ENCODE peak calls at places on chromosomes 5 and 9, in six cellular contexts. I is fibroblast of lung; W is cardiac fibroblast; Z is right lobe of liver; N is neuronal stem cell; X is CD8-positive, alpha-beta T cell. B is an unnamed sample.

GRCh38 chr9:14133394-14133793 is 180.5 kb downstream of the NFIB start:
- DNase-seq in I (peak), W (no peak), Z (no peak), N (no peak), X (no peak), B (no peak)

GRCh38 chr5:181167814-181168488 is 20.6 kb downstream of the OR2V2 start:
- DNase-seq in I (no peak), W (no peak), Z (no peak), N (no peak), X (no peak), B (no peak)

GRCh38 chr9:33446507-33447403 is 638 bp downstream of the AQP3 start:
- DNase-seq in I (peak), W (peak), Z (peak), N (no peak), X (peak), B (peak)

GRCh38 chr9:85536076-85536475 is 205.7 kb downstream of the AGTPBP1 start:
- DNase-seq in I (peak), W (peak), Z (no peak), N (no peak), X (no peak), B (no peak)

GRCh38 chr9:36218411-36218901 is 27.7 kb downstream of the CLTA start:
- DNase-seq in I (no peak), W (no peak), Z (no peak), N (no peak), X (no peak), B (no peak)

GRCh38 chr5:53219174-53219573 is 109.6 kb upstream of the MOCS2 start:
- DNase-seq in I (no peak), W (no peak), Z (no peak), N (no peak), X (no peak), B (no peak)

GRCh38 chr5:172004824-172005237 is 1.6 kb downstream of the FBXW11 start:
- DNase-seq in I (no peak), W (peak), Z (no peak), N (no peak), X (no peak), B (no peak)

GRCh38 chr5:148729182-148729581 is 74.9 kb upstream of the HTR4 start:
- DNase-seq in I (no peak), W (peak), Z (no peak), N (no peak), X (no peak), B (no peak)

GRCh38 chr5:169716287-169716686 is 79.2 kb downstream of the DOCK2 start:
- DNase-seq in I (peak), W (peak), Z (no peak), N (no peak), X (no peak), B (no peak)

GRCh38 chr5:120457839-120458507 is 6.1 kb upstream of the PRR16 start:
- DNase-seq in I (peak), W (peak), Z (peak), N (no peak), X (peak), B (peak)

GRCh38 chr5:81303563-81303962 is 2.2 kb downstream of the ZCCHC9 start:
- DNase-seq in I (peak), W (peak), Z (no peak), N (no peak), X (no peak), B (no peak)

GRCh38 chr5:93433422-93433821 is 147.6 kb downstream of the NR2F1-AS1 start:
- DNase-seq in I (peak), W (peak), Z (no peak), N (no peak), X (no peak), B (no peak)
- H3K4me3 ChIP-seq in I (no peak), W (no peak), Z (no peak), N (no peak), X (no peak), B (no peak)

GRCh38 chr9:130780865-130781504 is 54.1 kb upstream of the ABL1 start:
- DNase-seq in I (peak), W (peak), Z (no peak), N (no peak), X (no peak), B (no peak)
- H3K4me3 ChIP-seq in I (peak), W (peak), Z (no peak), N (no peak), X (no peak), B (no peak)

GRCh38 chr9:89471390-89471789 is 26.5 kb downstream of the SEMA4D start:
- DNase-seq in I (no peak), W (no peak), Z (no peak), N (no peak), X (no peak), B (no peak)
- H3K4me3 ChIP-seq in I (no peak), W (no peak), Z (no peak), N (no peak), X (no peak), B (no peak)

GRCh38 chr5:3597002-3597726 is 1.5 kb downstream of the IRX1 start:
- DNase-seq in I (no peak), W (no peak), Z (no peak), N (no peak), X (no peak), B (no peak)
- H3K4me3 ChIP-seq in I (no peak), W (peak), Z (no peak), N (peak), X (no peak), B (no peak)

DNA sequence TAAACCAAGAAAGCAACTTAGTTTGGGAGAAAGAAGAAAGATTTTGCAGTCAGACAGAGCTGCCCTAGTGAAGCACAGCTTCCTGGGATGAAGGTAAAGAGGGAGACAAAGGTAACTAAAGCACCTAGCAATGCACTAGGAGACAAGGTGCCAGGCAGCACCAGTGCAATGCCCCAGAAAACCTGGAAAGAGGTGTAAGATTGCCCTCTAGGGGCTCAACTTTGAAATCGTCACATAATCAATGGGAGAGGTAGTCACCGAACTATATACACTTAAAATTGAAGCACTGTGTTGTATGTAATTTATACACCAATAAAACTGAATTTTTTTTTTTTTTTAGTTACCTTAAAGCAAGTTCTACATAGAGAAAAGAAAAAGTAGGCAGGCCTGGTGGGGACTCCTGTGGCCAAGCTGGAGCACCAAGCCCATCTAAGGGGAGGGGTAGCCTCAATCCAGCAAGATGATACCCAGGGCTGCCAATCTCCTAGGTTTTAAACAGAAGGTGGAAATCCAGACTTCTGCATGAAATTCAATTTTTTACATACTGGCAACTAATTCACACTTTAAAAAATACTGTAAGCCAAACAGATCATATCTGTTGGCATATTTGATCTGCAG is 48.2 kb downstream of the CDK5RAP2 start:
- DNase-seq in I (peak), W (peak), Z (no peak), N (no peak), X (no peak), B (peak)
- H3K4me3 ChIP-seq in I (no peak), W (no peak), Z (no peak), N (no peak), X (no peak), B (no peak)

B was measured in Jurkat, Clone E6-1.